ENCODE peak calls at places on chromosomes 16 and 17, in five cellular contexts. H is sciatic nerve, V is right atrium auricular region, J is mucosa of gallbladder, C is pancreas. O is an unnamed sample.

GRCh38 chr17:31472137-31472536 is 80.7 kb downstream of the RAB11FIP4 start:
- DNase-seq in V (no peak), C (no peak), J (no peak), H (no peak), O (no peak)

GRCh38 chr17:3959295-3959899 is 4.8 kb downstream of the ATP2A3 start:
- DNase-seq in C (peak; percentile 57), H (no peak), J (peak; percentile 44), V (no peak), O (no peak)

GRCh38 chr17:37570527-37571093 is 38.6 kb downstream of the SYNRG start:
- DNase-seq in J (no peak), V (no peak), H (no peak), C (peak; percentile 16), O (no peak)

GRCh38 chr17:179721-180379 is 1.6 kb downstream of the DOC2B start:
- DNase-seq in H (no peak), C (no peak), V (no peak), J (no peak), O (no peak)

GRCh38 chr16:4200000-4200780 is 41.7 kb downstream of the SRL start:
- DNase-seq in V (peak; percentile 72), C (peak; percentile 60), H (peak; percentile 73), J (peak; percentile 73), O (no peak)

GRCh38 chr16:84379731-84380369 is 11.5 kb downstream of the ATP2C2 start:
- DNase-seq in J (no peak), C (no peak), H (no peak), V (no peak), O (peak; percentile 10)

GRCh38 chr16:87178177-87178863 is 138.9 kb downstream of the C16orf95 start:
- DNase-seq in J (no peak), H (peak; percentile 68), C (no peak), V (no peak), O (no peak)

GRCh38 chr17:17579691-17580090 is 11.8 kb downstream of the PEMT start:
- DNase-seq in J (no peak), H (no peak), C (no peak), V (no peak), O (no peak)

GRCh38 chr17:50211249-50212120 is 10.1 kb upstream of the COL1A1 start:
- DNase-seq in H (no peak), V (peak; percentile 63), C (no peak), J (no peak), O (no peak)

GRCh38 chr17:35768796-35769195 is 8.1 kb downstream of the C17orf50 start:
- DNase-seq in C (no peak), H (no peak), J (no peak), V (no peak), O (no peak)

GRCh38 chr16:29237971-29238370 is 168.5 kb downstream of the NPIPB11 start:
- DNase-seq in C (no peak), J (no peak), V (no peak), H (no peak), O (no peak)

GRCh38 chr17:2195729-2196128 is 107.9 kb downstream of the SMG6 start:
- DNase-seq in V (no peak), H (peak; percentile 8), J (no peak), C (no peak), O (no peak)

GRCh38 chr16:29994613-29995329 is 646 bp downstream of the HIRIP3 start:
- DNase-seq in J (no peak), V (no peak), C (peak; percentile 73), H (peak; percentile 77), O (no peak)

O was measured in cardiac septum.